ENCODE peak calls at places on chromosomes 5 and 9, in seven cellular contexts. A, W, T, L, I, C and P are unnamed samples.

GRCh38 chr9:137295313-137296213 is 6.5 kb downstream of the NRARP start:
- DNase-seq in A (no peak), W (no peak), T (no peak), L (peak; percentile 70), I (peak; percentile 54), C (no peak), P (no peak)

GRCh38 chr5:98880151-98880550 is 48.7 kb downstream of the CHD1 start:
- DNase-seq in A (no peak), W (no peak), T (no peak), L (no peak), I (no peak), C (no peak), P (no peak)

GRCh38 chr5:116557669-116558271 is 16.9 kb downstream of the SEMA6A start:
- DNase-seq in A (peak; percentile 12), W (no peak), T (no peak), L (no peak), I (peak; percentile 52), C (no peak), P (no peak)

GRCh38 chr5:109191153-109191558 is 218.6 kb downstream of the PJA2 start:
- DNase-seq in A (no peak), W (peak; percentile 30), T (no peak), L (no peak), I (peak; percentile 58), C (no peak), P (no peak)

GRCh38 chr9:23611874-23612273 is 214.2 kb downstream of the ELAVL2 start:
- DNase-seq in A (no peak), W (no peak), T (no peak), L (no peak), I (no peak), C (no peak), P (no peak)

GRCh38 chr5:756865-757345 is 27.6 kb downstream of the ZDHHC11B start:
- DNase-seq in A (no peak), W (no peak), T (no peak), L (peak; percentile 91), I (no peak), C (no peak), P (no peak)

GRCh38 chr9:36818242-36818938 is 215.7 kb downstream of the PAX5 start:
- DNase-seq in A (no peak), W (no peak), T (no peak), L (peak; percentile 64), I (no peak), C (peak; percentile 40), P (no peak)

GRCh38 chr5:17114233-17114632 is 103.2 kb upstream of the BASP1 start:
- DNase-seq in A (no peak), W (no peak), T (no peak), L (no peak), I (no peak), C (no peak), P (no peak)

GRCh38 chr9:125785187-125785840 is 38.1 kb downstream of the PBX3 start:
- DNase-seq in A (no peak), W (peak; percentile 41), T (no peak), L (no peak), I (no peak), C (no peak), P (no peak)

GRCh38 chr5:142192799-142193428 is 84.3 kb downstream of the NDFIP1 start:
- DNase-seq in A (no peak), W (no peak), T (no peak), L (peak; percentile 56), I (no peak), C (no peak), P (no peak)

GRCh38 chr5:172491481-172491880 is 37.2 kb upstream of the SH3PXD2B start:
- DNase-seq in A (no peak), W (no peak), T (no peak), L (no peak), I (no peak), C (no peak), P (no peak)